ENCODE peak calls at places on chromosomes 1 and 21, in seven cellular contexts. X, K, B, V, I, D and T are unnamed samples.

GRCh38 chr1:196029410-196029809 is 578.8 kb downstream of the KCNT2 start:
- DNase-seq in K (no peak), D (no peak), V (no peak), B (no peak), X (no peak), I (no peak), T (no peak)

GRCh38 chr1:214241060-214241459 is 39.9 kb upstream of the SMYD2 start:
- DNase-seq in K (no peak), I (peak), D (no peak), X (no peak), V (no peak), B (no peak), T (peak)

GRCh38 chr1:183724350-183725042 is 71.4 kb upstream of the APOBEC4 start:
- DNase-seq in V (no peak), X (no peak), D (no peak), B (no peak), I (no peak), K (no peak), T (no peak)

GRCh38 chr1:115782571-115783281 is 14.2 kb upstream of the CASQ2 start:
- DNase-seq in B (no peak), K (no peak), V (no peak), X (no peak), I (peak), D (no peak), T (peak)

GRCh38 chr1:37901191-37901892 is 42.0 kb upstream of the MTF1 start:
- DNase-seq in D (no peak), K (no peak), V (no peak), X (no peak), I (no peak), B (no peak), T (no peak)

GRCh38 chr1:231021540-231022031 is 18.5 kb downstream of the FAM89A start:
- DNase-seq in B (no peak), X (no peak), V (no peak), K (no peak), I (peak), D (no peak), T (peak)

GRCh38 chr1:147627435-147628110 is 42.8 kb downstream of the ACP6 start:
- DNase-seq in B (no peak), K (peak), I (peak), X (peak), D (peak), V (peak), T (peak)

GRCh38 chr1:38293530-38293929 is 246.9 kb upstream of the POU3F1 start:
- DNase-seq in D (no peak), V (no peak), B (no peak), X (no peak), I (no peak), K (no peak), T (no peak)

GRCh38 chr1:80214888-80215540 is 1208.5 kb upstream of the ADGRL4 start:
- DNase-seq in I (no peak), D (no peak), X (no peak), V (no peak), B (no peak), K (no peak), T (no peak)

GRCh38 chr1:6795661-6796060 is 10.4 kb downstream of the CAMTA1 start:
- DNase-seq in I (peak), V (no peak), X (no peak), K (no peak), D (no peak), B (no peak), T (peak)

GRCh38 chr1:44999232-44999631 is 11.9 kb downstream of the HECTD3 start:
- DNase-seq in X (no peak), K (no peak), I (no peak), V (no peak), D (no peak), B (no peak), T (no peak)

GRCh38 chr1:29513357-29513756 is 277.0 kb downstream of the PTPRU start:
- DNase-seq in K (no peak), D (peak), V (no peak), B (no peak), X (no peak), I (peak), T (peak)

GRCh38 chr1:30749691-30750583 is 7.6 kb downstream of the LAPTM5 start:
- DNase-seq in I (no peak), B (no peak), X (peak), D (no peak), V (peak), K (no peak), T (no peak)

GRCh38 chr1:114509596-114510234 is 1.3 kb downstream of the TRIM33 start:
- DNase-seq in B (no peak), X (no peak), K (no peak), V (no peak), D (no peak), I (no peak), T (peak)

GRCh38 chr1:115242543-115242942 is 95.5 kb downstream of the NGF start:
- DNase-seq in V (no peak), I (no peak), D (no peak), B (no peak), K (no peak), X (no peak), T (no peak)

GRCh38 chr21:46219591-46220239 is 8.9 kb downstream of the LSS start:
- DNase-seq in B (no peak), V (no peak), K (no peak), X (no peak), D (no peak), I (no peak), T (no peak)

GRCh38 chr1:167714851-167715652 is 6.7 kb upstream of the MPZL1 start:
- DNase-seq in D (peak), V (peak), X (peak), B (peak), K (peak), I (peak), T (peak)

GRCh38 chr1:3651011-3651938 is 1.0 kb upstream of the TP73 start:
- DNase-seq in V (no peak), D (peak), K (no peak), X (no peak), I (no peak), B (no peak), T (peak)

GRCh38 chr1:173015629-173016028 is 35.1 kb downstream of the TNFSF18 start:
- DNase-seq in K (no peak), B (no peak), X (no peak), I (no peak), D (no peak), V (no peak), T (no peak)

GRCh38 chr1:10380594-10381275 is 18.1 kb upstream of the PGD start:
- DNase-seq in X (no peak), B (no peak), I (peak), V (no peak), K (no peak), D (no peak), T (peak)

GRCh38 chr1:62516600-62516999 is 79.8 kb downstream of the USP1 start:
- DNase-seq in D (no peak), B (no peak), X (no peak), V (no peak), K (no peak), I (no peak), T (no peak)

GRCh38 chr21:44433791-44434567 is 21.3 kb upstream of the LRRC3 start:
- DNase-seq in B (no peak), K (no peak), I (no peak), V (no peak), D (no peak), X (no peak), T (no peak)

GRCh38 chr1:85579619-85580018 is 942 bp upstream of the CCN1 start:
- DNase-seq in B (no peak), D (no peak), K (no peak), V (no peak), X (no peak), I (peak), T (peak)

GRCh38 chr1:163068716-163069115 is 445 bp upstream of the RGS4 start:
- DNase-seq in D (no peak), X (no peak), V (no peak), K (no peak), I (peak), B (no peak), T (peak)